ENCODE peak calls at places on chromosomes 13 and 19, in ten cellular contexts. T is putamen; J is tibial nerve; C is effector memory CD4-positive, alpha-beta T cell; D is suprapubic skin; L is esophagus squamous epithelium; M is NT2/D1; V is stimulated activated CD8-positive, alpha-beta memory T cell treated with anti-CD3 and anti-CD28 coated beads, Interleukin-4, amount 100 ng/mL, for 4 hours; K is tibial artery; X is ACHN. O is an unnamed sample.

GRCh38 chr13:52187029-52187423 is 27.6 kb upstream of the NEK3 start:
- DNase-seq in V (no peak), L (no peak), K (no peak), C (no peak), J (no peak), X (no peak), M (no peak), T (no peak), D (no peak), O (no peak)

GRCh38 chr13:97386832-97387486 is 47.0 kb upstream of the RAP2A start:
- DNase-seq in V (no peak), J (no peak), T (no peak), C (no peak), L (no peak), M (no peak), X (no peak), D (no peak), K (no peak), O (no peak)

GRCh38 chr13:112626761-112627160 is 38.8 kb upstream of the TUBGCP3 start:
- DNase-seq in C (no peak), L (no peak), T (no peak), K (no peak), V (no peak), J (no peak), X (no peak), D (no peak), M (no peak), O (no peak)

GRCh38 chr13:84812789-84813188 is 930.5 kb upstream of the SLITRK1 start:
- DNase-seq in T (no peak), K (no peak), L (no peak), M (no peak), D (no peak), J (no peak), V (no peak), C (no peak), X (no peak), O (no peak)

GRCh38 chr13:112254900-112255299 is 121.3 kb upstream of the SPACA7 start:
- DNase-seq in D (no peak), L (no peak), K (no peak), J (no peak), V (no peak), T (no peak), M (no peak), X (no peak), C (no peak), O (no peak)

GRCh38 chr13:73411067-73411809 is 352.4 kb downstream of the KLF5 start:
- DNase-seq in D (no peak), V (no peak), T (no peak), X (no peak), C (no peak), J (no peak), K (no peak), L (no peak), M (no peak), O (no peak)

GRCh38 chr13:59946924-59947323 is 216.8 kb downstream of the DIAPH3 start:
- DNase-seq in T (no peak), X (no peak), M (no peak), L (no peak), K (no peak), D (no peak), C (no peak), J (no peak), V (no peak), O (no peak)

GRCh38 chr13:59300347-59301165 is 863.2 kb downstream of the DIAPH3 start:
- DNase-seq in L (no peak), C (no peak), K (no peak), D (no peak), J (no peak), X (no peak), V (no peak), M (no peak), T (no peak), O (no peak)

GRCh38 chr13:93249259-93249917 is 22.8 kb downstream of the GPC6 start:
- DNase-seq in K (no peak), J (no peak), D (no peak), L (no peak), T (no peak), C (no peak), M (no peak), X (peak), V (no peak), O (peak)

GRCh38 chr13:98202026-98202425 is 25.0 kb upstream of the RNF113B start:
- DNase-seq in X (no peak), C (no peak), M (no peak), L (no peak), J (no peak), D (no peak), V (no peak), T (no peak), K (no peak), O (no peak)

GRCh38 chr19:42367929-42368328 is 22.2 kb downstream of the CNFN start:
- DNase-seq in J (no peak), C (no peak), X (no peak), D (no peak), T (no peak), M (no peak), K (no peak), V (no peak), L (no peak), O (no peak)

GRCh38 chr19:43634877-43635560 is 4.6 kb downstream of the CADM4 start:
- DNase-seq in C (no peak), M (no peak), V (no peak), L (no peak), J (no peak), T (peak), K (no peak), X (no peak), D (no peak), O (no peak)

GRCh38 chr19:35120898-35121297 is 5.3 kb downstream of the FXYD3 start:
- DNase-seq in K (no peak), T (no peak), D (no peak), C (no peak), M (no peak), X (no peak), L (no peak), V (no peak), J (no peak), O (no peak)

GRCh38 chr13:66405908-66406802 is 824.0 kb downstream of the PCDH9 start:
- DNase-seq in T (no peak), C (no peak), M (no peak), D (no peak), J (no peak), K (no peak), X (no peak), L (no peak), V (no peak), O (peak)

GRCh38 chr13:26326562-26326961 is 72.6 kb downstream of the CDK8 start:
- DNase-seq in D (no peak), J (no peak), V (no peak), M (no peak), C (no peak), X (no peak), L (no peak), T (no peak), K (no peak), O (no peak)

GRCh38 chr13:110397445-110397844 is 90.4 kb downstream of the COL4A2 start:
- DNase-seq in X (peak), J (no peak), K (peak), V (no peak), T (peak), M (no peak), D (no peak), C (no peak), L (no peak), O (no peak)

GRCh38 chr19:39212377-39212742 is 8.3 kb upstream of the SYCN start:
- DNase-seq in M (peak), V (peak), C (peak), D (no peak), T (no peak), K (no peak), J (no peak), L (no peak), X (peak), O (no peak)

GRCh38 chr13:95924389-95924994 is 128.7 kb downstream of the UGGT2 start:
- DNase-seq in J (no peak), L (no peak), C (no peak), V (no peak), X (peak), D (no peak), M (peak), K (no peak), T (no peak), O (peak)

GRCh38 chr19:4264812-4265211 is 14.3 kb upstream of the SHD start:
- DNase-seq in C (no peak), M (no peak), J (no peak), T (no peak), D (no peak), V (no peak), X (no peak), L (no peak), K (no peak), O (no peak)

GRCh38 chr13:39209731-39210633 is 171.7 kb downstream of the NHLRC3 start:
- DNase-seq in J (no peak), C (no peak), K (no peak), D (no peak), X (no peak), V (no peak), L (no peak), M (no peak), T (no peak), O (no peak)

GRCh38 chr13:39281539-39282150 is 243.4 kb downstream of the NHLRC3 start:
- DNase-seq in X (no peak), L (no peak), J (no peak), C (no peak), M (no peak), V (no peak), D (no peak), K (no peak), T (no peak), O (no peak)

GRCh38 chr13:107864543-107865460 is 350.5 kb downstream of the LIG4 start:
- DNase-seq in X (peak), T (no peak), L (no peak), C (no peak), M (peak), K (no peak), J (no peak), V (no peak), D (no peak), O (peak)

GRCh38 chr19:13825489-13826475 is 30.5 kb downstream of the ZSWIM4 start:
- DNase-seq in D (no peak), T (no peak), K (no peak), L (no peak), J (no peak), X (peak), M (no peak), C (no peak), V (no peak), O (no peak)

GRCh38 chr19:7377196-7377595 is 28.5 kb downstream of the ARHGEF18 start:
- DNase-seq in C (no peak), X (no peak), T (no peak), D (no peak), L (no peak), K (no peak), J (no peak), M (no peak), V (no peak), O (no peak)

GRCh38 chr19:6241680-6242079 is 38.1 kb downstream of the MLLT1 start:
- DNase-seq in T (peak), J (peak), C (no peak), K (no peak), X (no peak), V (no peak), M (no peak), D (peak), L (no peak), O (no peak)

GRCh38 chr19:5302396-5302795 is 38.2 kb downstream of the PTPRS start:
- DNase-seq in X (no peak), L (no peak), T (no peak), J (no peak), C (no peak), D (no peak), M (no peak), V (no peak), K (no peak), O (no peak)

GRCh38 chr13:55999709-56000108 is 1141.0 kb upstream of the PRR20A start:
- DNase-seq in K (no peak), M (no peak), D (no peak), L (no peak), C (no peak), V (no peak), T (no peak), X (peak), J (no peak), O (no peak)

GRCh38 chr19:2631213-2631821 is 71.2 kb downstream of the GNG7 start:
- DNase-seq in L (no peak), C (no peak), D (no peak), T (no peak), M (no peak), V (no peak), J (no peak), X (no peak), K (no peak), O (no peak)

GRCh38 chr19:55453861-55454260 is 7.6 kb downstream of the ISOC2 start:
- DNase-seq in X (no peak), D (no peak), L (no peak), V (no peak), M (no peak), J (no peak), K (no peak), T (no peak), C (no peak), O (no peak)

GRCh38 chr13:78598933-78599332 is 4.4 kb downstream of the POU4F1 start:
- DNase-seq in J (no peak), D (no peak), V (no peak), T (no peak), X (no peak), M (no peak), C (no peak), L (no peak), K (no peak), O (no peak)

GRCh38 chr13:73767191-73767741 is 366.9 kb downstream of the KLF12 start:
- DNase-seq in D (no peak), J (no peak), X (no peak), L (no peak), V (no peak), K (no peak), T (peak), M (peak), C (no peak), O (peak)

GRCh38 chr13:80012281-80012680 is 328.6 kb downstream of the SPRY2 start:
- DNase-seq in M (no peak), L (no peak), J (no peak), D (no peak), T (no peak), V (no peak), K (no peak), C (no peak), X (peak), O (no peak)

GRCh38 chr19:2478756-2479555 is 3.0 kb downstream of the GADD45B start:
- DNase-seq in C (peak), V (no peak), D (peak), M (no peak), X (peak), L (no peak), J (peak), T (no peak), K (peak), O (peak)

O was measured in hepatic stellate cell.